ENCODE peak calls at places on chromosomes 13 and 19, in eight cellular contexts. P is HL-60, K is suprapubic skin, R is SK-N-SH, E is HCT116, V is prostate gland, G is K562, T is endothelial cell of umbilical vein. M is an unnamed sample.
A peak's percentile ranks its signal among the peaks of the same experiment; 100 is the strongest.

GRCh38 chr13:90447735-90448103 is 899.8 kb upstream of the MIR17HG start:
- DNase-seq in T (peak; percentile 33), R (no peak), K (no peak), P (no peak), E (peak; percentile 1), V (no peak), G (no peak), M (no peak)

GRCh38 chr13:40129467-40129866 is 474.0 kb downstream of the COG6 start:
- DNase-seq in E (no peak), V (no peak), T (no peak), P (no peak), R (no peak), K (no peak), G (peak; percentile 3), M (no peak)

GRCh38 chr13:101736551-101736950 is 284.1 kb downstream of the ITGBL1 start:
- DNase-seq in K (no peak), P (no peak), G (no peak), R (no peak), V (no peak), E (no peak), T (no peak), M (no peak)

GRCh38 chr13:76887070-76887563 is 912 bp upstream of the KCTD12 start:
- DNase-seq in V (no peak), T (no peak), E (no peak), P (no peak), G (no peak), R (peak; percentile 26), K (no peak), M (no peak)

GRCh38 chr19:42239544-42240220 is 2.7 kb downstream of the GSK3A start:
- DNase-seq in R (no peak), G (no peak), V (no peak), K (no peak), P (no peak), E (no peak), T (no peak), M (no peak)

GRCh38 chr13:70087247-70087646 is 20.4 kb upstream of the ATXN8OS start:
- DNase-seq in T (no peak), E (no peak), K (no peak), P (no peak), R (no peak), G (no peak), V (no peak), M (no peak)

GRCh38 chr19:460877-461609 is at the start of gene SHC2:
- DNase-seq in G (no peak), T (no peak), R (peak; percentile 91), E (no peak), K (no peak), P (no peak), V (peak; percentile 18), M (no peak)

GRCh38 chr13:50845211-50845610 is 1.7 kb upstream of the DLEU7 start:
- DNase-seq in V (no peak), R (no peak), E (no peak), K (no peak), P (no peak), G (no peak), T (no peak), M (no peak)

GRCh38 chr19:29666634-29667389 is 1.6 kb downstream of the PLEKHF1 start:
- DNase-seq in T (peak; percentile 73), R (no peak), V (peak; percentile 70), P (no peak), G (peak; percentile 58), E (no peak), K (no peak), M (no peak)

GRCh38 chr13:75785130-75785529 is 149.0 kb downstream of the LMO7 start:
- DNase-seq in P (no peak), G (no peak), E (no peak), K (no peak), T (no peak), V (no peak), R (no peak), M (no peak)

GRCh38 chr13:32940601-32941000 is 75.6 kb upstream of the KL start:
- DNase-seq in P (no peak), G (no peak), K (no peak), V (no peak), E (no peak), R (peak; percentile 60), T (no peak), M (no peak)

GRCh38 chr13:28337196-28338045 is 157.5 kb downstream of the FLT1 start:
- DNase-seq in G (no peak), T (peak; percentile 97), K (no peak), R (no peak), V (no peak), P (no peak), E (no peak), M (no peak)

GRCh38 chr19:47489072-47489914 is 5.3 kb upstream of the KPTN start:
- DNase-seq in E (no peak), V (no peak), R (no peak), T (no peak), K (no peak), G (no peak), P (no peak), M (no peak)

GRCh38 chr19:40599331-40600085 is 1.7 kb upstream of the LTBP4 start:
- DNase-seq in P (no peak), G (peak; percentile 82), R (no peak), T (no peak), K (no peak), E (no peak), V (no peak), M (no peak)

GRCh38 chr19:40598918-40599307 is 2.3 kb upstream of the LTBP4 start:
- DNase-seq in R (no peak), K (no peak), T (no peak), G (no peak), E (no peak), P (no peak), V (no peak), M (no peak)

GRCh38 chr19:40596608-40597328 is 4.4 kb upstream of the LTBP4 start:
- DNase-seq in P (no peak), G (peak; percentile 93), R (peak; percentile 76), K (no peak), T (peak; percentile 60), V (no peak), E (peak; percentile 67), M (no peak)

GRCh38 chr19:40597329-40597838 is 3.8 kb upstream of the LTBP4 start:
- DNase-seq in P (no peak), R (no peak), G (no peak), E (no peak), K (no peak), T (no peak), V (no peak), M (no peak)

GRCh38 chr19:40598121-40598917 is 2.9 kb upstream of the LTBP4 start:
- DNase-seq in E (peak; percentile 86), R (peak; percentile 94), P (no peak), V (peak; percentile 81), G (peak; percentile 96), T (peak; percentile 87), K (peak; percentile 95), M (no peak)
- H3K27ac ChIP-seq in E (peak overlapping the region; percentile 63), R (peak overlapping the region; percentile 38), P (no peak overlapping the region), V (peak overlapping the region; percentile 16), G (peak overlapping the region; percentile 70), T (no peak overlapping the region), K (no peak overlapping the region), M (peak overlapping the region; percentile 66)

DNA sequence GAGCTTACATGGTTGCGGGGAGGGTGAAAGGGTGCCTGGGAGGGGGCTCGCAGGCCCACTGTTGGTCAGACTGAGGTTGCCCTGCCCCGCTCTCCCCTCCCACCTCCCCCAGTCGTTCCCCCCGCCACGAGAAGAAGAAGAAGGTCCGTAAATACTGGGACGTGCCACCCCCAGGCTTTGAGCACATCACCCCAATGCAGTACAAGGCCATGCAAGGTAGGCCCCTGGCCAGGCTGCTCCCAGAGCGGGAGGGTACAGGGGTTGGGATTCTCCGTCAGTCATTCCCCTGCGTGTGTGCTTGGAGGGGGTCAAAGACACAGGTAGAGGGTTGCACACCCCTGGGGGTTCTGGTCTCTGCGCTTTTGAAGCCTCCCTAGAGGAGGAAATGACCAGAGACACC is 5.6 kb downstream of the U2AF2 start:
- DNase-seq in G (no peak), V (no peak), T (no peak), P (no peak), K (no peak), E (no peak), R (no peak), M (no peak)
- TF ChIP-seq POLR2AphosphoS5 in G (no peak), V (no peak), T (no peak), P (no peak), K (no peak), E (no peak), R (no peak), M (no peak)

DNA sequence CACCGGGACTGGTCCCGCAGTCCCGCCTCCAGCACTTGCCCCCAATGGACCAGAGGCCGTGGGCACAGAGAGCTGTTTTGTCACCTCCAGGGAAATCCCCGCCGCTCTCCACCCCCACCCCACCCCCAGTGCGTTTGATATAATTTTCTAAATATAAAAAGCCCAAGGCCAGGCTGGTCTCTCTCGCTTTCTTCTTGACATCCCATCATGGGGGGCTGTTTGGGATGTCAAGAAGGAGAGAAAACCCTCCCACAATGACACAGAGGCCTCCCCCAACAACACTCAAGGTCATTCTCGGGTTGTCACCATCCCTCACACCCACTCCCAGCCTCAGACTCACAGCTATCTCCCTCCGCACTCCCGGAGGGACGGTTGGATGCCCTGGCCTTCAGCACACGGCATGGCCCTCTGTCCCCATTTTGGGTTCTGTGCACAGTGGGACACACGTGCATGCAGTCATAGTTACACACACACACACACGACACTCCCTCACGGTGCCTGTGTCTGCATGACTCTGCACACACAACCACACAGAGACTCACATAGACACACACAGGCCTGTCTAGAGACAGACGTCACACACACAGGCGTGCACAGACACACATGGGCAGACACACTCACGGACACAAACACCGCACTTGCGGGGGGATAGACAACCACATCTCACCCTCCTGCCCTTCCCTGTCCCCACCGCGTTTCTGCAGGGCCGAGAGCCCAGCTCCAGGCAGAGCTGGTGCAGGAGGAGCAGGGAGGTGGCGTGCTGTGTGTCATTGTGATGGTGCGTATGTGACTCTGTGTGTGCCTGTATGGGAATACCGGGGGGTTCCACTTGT is 4.8 kb upstream of the NFIC start:
- DNase-seq in K (no peak), P (no peak), E (no peak), V (no peak), T (no peak), G (peak; percentile 75), R (no peak), M (no peak)
- H3K27ac ChIP-seq in K (peak overlapping the region; percentile 99), P (peak overlapping the region; percentile 92), E (peak overlapping the region; percentile 93), V (peak overlapping the region; percentile 99), T (no peak overlapping the region), G (peak overlapping the region; percentile 91), R (no peak overlapping the region), M (peak overlapping the region; percentile 81)

GRCh38 chr19:45636275-45636674 is 2.9 kb downstream of the EML2 start:
- DNase-seq in V (no peak), E (no peak), P (no peak), G (no peak), T (no peak), K (no peak), R (no peak), M (no peak)

GRCh38 chr19:45630463-45630862 is 8.7 kb downstream of the EML2 start:
- DNase-seq in E (peak; percentile 67), G (no peak), R (peak; percentile 3), T (peak; percentile 89), V (no peak), K (no peak), P (no peak), M (no peak)

GRCh38 chr19:45636902-45637301 is 2.3 kb downstream of the EML2 start:
- DNase-seq in G (no peak), P (no peak), V (no peak), T (no peak), E (no peak), K (no peak), R (no peak), M (no peak)

GRCh38 chr19:45629704-45630103 is 9.5 kb downstream of the EML2 start:
- DNase-seq in P (no peak), R (no peak), V (no peak), K (no peak), E (no peak), G (no peak), T (no peak), M (no peak)

GRCh38 chr19:45632468-45633196 is 6.6 kb downstream of the EML2 start:
- DNase-seq in E (peak; percentile 80), K (peak; percentile 87), G (peak; percentile 89), P (no peak), R (peak; percentile 96), T (peak; percentile 80), V (peak; percentile 90), M (no peak)
- TF ChIP-seq POLR2AphosphoS5 in E (peak; percentile 35), K (peak; percentile 46), G (no peak), P (no peak), R (peak; percentile 70), T (peak; percentile 16), V (peak; percentile 89), M (no peak)